ENCODE peak calls at places on chromosome 5, in ten cellular contexts. One of them, this sample, is unnamed.

GRCh38 chr5:82295144-82295543 is 17.0 kb upstream of the RPS23 start:
- DNase-seq in cardiac muscle cell: peak
- DNase-seq in colonic mucosa: no peak
- DNase-seq in OCI-LY7: peak
- DNase-seq in GM13976: no peak
- DNase-seq in lung: no peak
- DNase-seq in SJSA1: no peak
- DNase-seq in kidney tubule cell: peak
- DNase-seq in activated CD4-positive, CD25-positive, alpha-beta regulatory T cell: no peak
- DNase-seq in H4: no peak
- DNase-seq in this sample: no peak

GRCh38 chr5:157870837-157871834 is 12.2 kb upstream of the CLINT1 start:
- DNase-seq in GM13976: no peak
- DNase-seq in kidney tubule cell: peak
- DNase-seq in OCI-LY7: no peak
- DNase-seq in H4: peak
- DNase-seq in SJSA1: peak
- DNase-seq in cardiac muscle cell: peak
- DNase-seq in activated CD4-positive, CD25-positive, alpha-beta regulatory T cell: no peak
- DNase-seq in colonic mucosa: no peak
- DNase-seq in lung: no peak
- DNase-seq in this sample: peak

GRCh38 chr5:123881791-123882244 is 369.8 kb downstream of the CSNK1G3 start:
- DNase-seq in H4: no peak
- DNase-seq in cardiac muscle cell: peak
- DNase-seq in GM13976: no peak
- DNase-seq in kidney tubule cell: peak
- DNase-seq in activated CD4-positive, CD25-positive, alpha-beta regulatory T cell: no peak
- DNase-seq in SJSA1: no peak
- DNase-seq in colonic mucosa: no peak
- DNase-seq in OCI-LY7: no peak
- DNase-seq in lung: no peak
- DNase-seq in this sample: peak

GRCh38 chr5:129284010-129284409 is 176.1 kb upstream of the ADAMTS19 start:
- DNase-seq in cardiac muscle cell: no peak
- DNase-seq in colonic mucosa: no peak
- DNase-seq in kidney tubule cell: no peak
- DNase-seq in SJSA1: no peak
- DNase-seq in H4: no peak
- DNase-seq in activated CD4-positive, CD25-positive, alpha-beta regulatory T cell: no peak
- DNase-seq in OCI-LY7: no peak
- DNase-seq in lung: no peak
- DNase-seq in GM13976: no peak
- DNase-seq in this sample: no peak

GRCh38 chr5:176803027-176803942 is 7.1 kb upstream of the UNC5A start:
- DNase-seq in colonic mucosa: no peak
- DNase-seq in SJSA1: no peak
- DNase-seq in cardiac muscle cell: no peak
- DNase-seq in kidney tubule cell: no peak
- DNase-seq in activated CD4-positive, CD25-positive, alpha-beta regulatory T cell: no peak
- DNase-seq in GM13976: no peak
- DNase-seq in OCI-LY7: no peak
- DNase-seq in lung: no peak
- DNase-seq in H4: no peak
- DNase-seq in this sample: no peak

GRCh38 chr5:52605992-52606321 is 181.8 kb upstream of the ITGA1 start:
- DNase-seq in cardiac muscle cell: no peak
- DNase-seq in GM13976: no peak
- DNase-seq in colonic mucosa: no peak
- DNase-seq in H4: no peak
- DNase-seq in OCI-LY7: no peak
- DNase-seq in SJSA1: no peak
- DNase-seq in lung: no peak
- DNase-seq in kidney tubule cell: no peak
- DNase-seq in activated CD4-positive, CD25-positive, alpha-beta regulatory T cell: no peak
- DNase-seq in this sample: no peak

GRCh38 chr5:171953860-171954701 is 52.4 kb downstream of the FBXW11 start:
- DNase-seq in kidney tubule cell: peak
- DNase-seq in GM13976: no peak
- DNase-seq in SJSA1: no peak
- DNase-seq in lung: no peak
- DNase-seq in OCI-LY7: no peak
- DNase-seq in colonic mucosa: no peak
- DNase-seq in activated CD4-positive, CD25-positive, alpha-beta regulatory T cell: no peak
- DNase-seq in H4: no peak
- DNase-seq in cardiac muscle cell: peak
- DNase-seq in this sample: peak

GRCh38 chr5:95686661-95687060 is 3.9 kb upstream of the SPATA9 start:
- DNase-seq in SJSA1: no peak
- DNase-seq in activated CD4-positive, CD25-positive, alpha-beta regulatory T cell: no peak
- DNase-seq in OCI-LY7: no peak
- DNase-seq in lung: no peak
- DNase-seq in H4: no peak
- DNase-seq in colonic mucosa: no peak
- DNase-seq in GM13976: no peak
- DNase-seq in cardiac muscle cell: no peak
- DNase-seq in kidney tubule cell: no peak
- DNase-seq in this sample: no peak

GRCh38 chr5:10490927-10491672 is 49.4 kb downstream of the ROPN1L start:
- DNase-seq in OCI-LY7: no peak
- DNase-seq in activated CD4-positive, CD25-positive, alpha-beta regulatory T cell: no peak
- DNase-seq in H4: no peak
- DNase-seq in cardiac muscle cell: no peak
- DNase-seq in GM13976: no peak
- DNase-seq in colonic mucosa: no peak
- DNase-seq in lung: no peak
- DNase-seq in SJSA1: no peak
- DNase-seq in kidney tubule cell: peak
- DNase-seq in this sample: no peak

GRCh38 chr5:57174128-57174849 is 430 bp downstream of the GPBP1 start:
- DNase-seq in cardiac muscle cell: peak
- DNase-seq in activated CD4-positive, CD25-positive, alpha-beta regulatory T cell: peak
- DNase-seq in colonic mucosa: no peak
- DNase-seq in SJSA1: peak
- DNase-seq in lung: no peak
- DNase-seq in OCI-LY7: peak
- DNase-seq in GM13976: no peak
- DNase-seq in kidney tubule cell: peak
- DNase-seq in H4: peak
- DNase-seq in this sample: no peak

GRCh38 chr5:139808481-139809330 is 13.1 kb downstream of the PSD2 start:
- DNase-seq in cardiac muscle cell: peak
- DNase-seq in lung: no peak
- DNase-seq in colonic mucosa: no peak
- DNase-seq in kidney tubule cell: peak
- DNase-seq in H4: no peak
- DNase-seq in SJSA1: peak
- DNase-seq in OCI-LY7: peak
- DNase-seq in GM13976: peak
- DNase-seq in activated CD4-positive, CD25-positive, alpha-beta regulatory T cell: no peak
- DNase-seq in this sample: peak

GRCh38 chr5:35354751-35355150 is 124.5 kb upstream of the PRLR start:
- DNase-seq in H4: peak
- DNase-seq in lung: no peak
- DNase-seq in kidney tubule cell: peak
- DNase-seq in colonic mucosa: no peak
- DNase-seq in GM13976: no peak
- DNase-seq in activated CD4-positive, CD25-positive, alpha-beta regulatory T cell: no peak
- DNase-seq in SJSA1: no peak
- DNase-seq in cardiac muscle cell: no peak
- DNase-seq in OCI-LY7: no peak
- DNase-seq in this sample: no peak

GRCh38 chr5:763998-764781 is 20.3 kb downstream of the ZDHHC11B start:
- DNase-seq in SJSA1: no peak
- DNase-seq in H4: no peak
- DNase-seq in lung: peak
- DNase-seq in GM13976: no peak
- DNase-seq in colonic mucosa: no peak
- DNase-seq in OCI-LY7: no peak
- DNase-seq in kidney tubule cell: no peak
- DNase-seq in cardiac muscle cell: no peak
- DNase-seq in activated CD4-positive, CD25-positive, alpha-beta regulatory T cell: no peak
- DNase-seq in this sample: no peak

GRCh38 chr5:34709861-34710673 is 53.9 kb downstream of the RAI14 start:
- DNase-seq in SJSA1: peak
- DNase-seq in lung: no peak
- DNase-seq in H4: no peak
- DNase-seq in cardiac muscle cell: peak
- DNase-seq in OCI-LY7: no peak
- DNase-seq in colonic mucosa: no peak
- DNase-seq in activated CD4-positive, CD25-positive, alpha-beta regulatory T cell: no peak
- DNase-seq in kidney tubule cell: peak
- DNase-seq in GM13976: no peak
- DNase-seq in this sample: no peak

GRCh38 chr5:148730272-148730954 is 76.1 kb upstream of the HTR4 start:
- DNase-seq in kidney tubule cell: peak
- DNase-seq in GM13976: no peak
- DNase-seq in OCI-LY7: no peak
- DNase-seq in SJSA1: peak
- DNase-seq in cardiac muscle cell: peak
- DNase-seq in colonic mucosa: no peak
- DNase-seq in lung: no peak
- DNase-seq in H4: no peak
- DNase-seq in activated CD4-positive, CD25-positive, alpha-beta regulatory T cell: no peak
- DNase-seq in this sample: peak

GRCh38 chr5:157730900-157731271 is 334 bp upstream of the THG1L start:
- DNase-seq in kidney tubule cell: no peak
- DNase-seq in activated CD4-positive, CD25-positive, alpha-beta regulatory T cell: no peak
- DNase-seq in colonic mucosa: no peak
- DNase-seq in GM13976: no peak
- DNase-seq in OCI-LY7: no peak
- DNase-seq in cardiac muscle cell: no peak
- DNase-seq in H4: no peak
- DNase-seq in SJSA1: no peak
- DNase-seq in lung: no peak
- DNase-seq in this sample: no peak

GRCh38 chr5:56088967-56089829 is 94.4 kb upstream of the IL6ST start:
- DNase-seq in activated CD4-positive, CD25-positive, alpha-beta regulatory T cell: no peak
- DNase-seq in lung: no peak
- DNase-seq in cardiac muscle cell: peak
- DNase-seq in OCI-LY7: no peak
- DNase-seq in kidney tubule cell: peak
- DNase-seq in GM13976: peak
- DNase-seq in SJSA1: peak
- DNase-seq in colonic mucosa: no peak
- DNase-seq in H4: no peak
- DNase-seq in this sample: peak

GRCh38 chr5:83294246-83294645 is 177.3 kb upstream of the VCAN start:
- DNase-seq in kidney tubule cell: no peak
- DNase-seq in OCI-LY7: no peak
- DNase-seq in cardiac muscle cell: no peak
- DNase-seq in H4: no peak
- DNase-seq in lung: no peak
- DNase-seq in SJSA1: no peak
- DNase-seq in colonic mucosa: no peak
- DNase-seq in activated CD4-positive, CD25-positive, alpha-beta regulatory T cell: no peak
- DNase-seq in GM13976: no peak
- DNase-seq in this sample: no peak

GRCh38 chr5:18281947-18282557 is 647.8 kb downstream of the TAF11L14 start:
- DNase-seq in kidney tubule cell: peak
- DNase-seq in SJSA1: peak
- DNase-seq in GM13976: peak
- DNase-seq in colonic mucosa: no peak
- DNase-seq in cardiac muscle cell: peak
- DNase-seq in activated CD4-positive, CD25-positive, alpha-beta regulatory T cell: no peak
- DNase-seq in OCI-LY7: peak
- DNase-seq in lung: no peak
- DNase-seq in H4: peak
- DNase-seq in this sample: peak

GRCh38 chr5:80114856-80115255 is 79.7 kb downstream of the THBS4 start:
- DNase-seq in SJSA1: no peak
- DNase-seq in activated CD4-positive, CD25-positive, alpha-beta regulatory T cell: no peak
- DNase-seq in OCI-LY7: no peak
- DNase-seq in GM13976: no peak
- DNase-seq in lung: no peak
- DNase-seq in H4: no peak
- DNase-seq in cardiac muscle cell: no peak
- DNase-seq in colonic mucosa: peak
- DNase-seq in kidney tubule cell: no peak
- DNase-seq in this sample: no peak

GRCh38 chr5:135999396-136000139 is 29.2 kb upstream of the TGFBI start:
- DNase-seq in kidney tubule cell: peak
- DNase-seq in GM13976: no peak
- DNase-seq in H4: peak
- DNase-seq in OCI-LY7: no peak
- DNase-seq in activated CD4-positive, CD25-positive, alpha-beta regulatory T cell: no peak
- DNase-seq in colonic mucosa: no peak
- DNase-seq in cardiac muscle cell: peak
- DNase-seq in SJSA1: peak
- DNase-seq in lung: no peak
- DNase-seq in this sample: peak

GRCh38 chr5:151740958-151741373 is 17.5 kb downstream of the ATOX1 start:
- DNase-seq in cardiac muscle cell: peak
- DNase-seq in OCI-LY7: no peak
- DNase-seq in lung: no peak
- DNase-seq in H4: no peak
- DNase-seq in colonic mucosa: no peak
- DNase-seq in activated CD4-positive, CD25-positive, alpha-beta regulatory T cell: no peak
- DNase-seq in kidney tubule cell: peak
- DNase-seq in GM13976: no peak
- DNase-seq in SJSA1: peak
- DNase-seq in this sample: peak

GRCh38 chr5:159773062-159773924 is 143.0 kb upstream of the ADRA1B start:
- DNase-seq in OCI-LY7: no peak
- DNase-seq in kidney tubule cell: peak
- DNase-seq in GM13976: peak
- DNase-seq in cardiac muscle cell: peak
- DNase-seq in H4: peak
- DNase-seq in SJSA1: peak
- DNase-seq in lung: peak
- DNase-seq in colonic mucosa: peak
- DNase-seq in activated CD4-positive, CD25-positive, alpha-beta regulatory T cell: no peak
- DNase-seq in this sample: peak

GRCh38 chr5:14105717-14106435 is 37.3 kb upstream of the TRIO start:
- DNase-seq in GM13976: no peak
- DNase-seq in H4: peak
- DNase-seq in cardiac muscle cell: peak
- DNase-seq in lung: no peak
- DNase-seq in activated CD4-positive, CD25-positive, alpha-beta regulatory T cell: no peak
- DNase-seq in kidney tubule cell: peak
- DNase-seq in OCI-LY7: no peak
- DNase-seq in SJSA1: peak
- DNase-seq in colonic mucosa: no peak
- DNase-seq in this sample: peak

GRCh38 chr5:127830157-127830556 is 127.0 kb downstream of the CCDC192 start:
- DNase-seq in OCI-LY7: no peak
- DNase-seq in SJSA1: peak
- DNase-seq in cardiac muscle cell: no peak
- DNase-seq in kidney tubule cell: no peak
- DNase-seq in lung: no peak
- DNase-seq in H4: no peak
- DNase-seq in activated CD4-positive, CD25-positive, alpha-beta regulatory T cell: no peak
- DNase-seq in GM13976: no peak
- DNase-seq in colonic mucosa: no peak
- DNase-seq in this sample: no peak

GRCh38 chr5:168015506-168015905 is 275.9 kb upstream of the WWC1 start:
- DNase-seq in cardiac muscle cell: peak
- DNase-seq in OCI-LY7: no peak
- DNase-seq in GM13976: no peak
- DNase-seq in activated CD4-positive, CD25-positive, alpha-beta regulatory T cell: no peak
- DNase-seq in SJSA1: peak
- DNase-seq in colonic mucosa: no peak
- DNase-seq in kidney tubule cell: no peak
- DNase-seq in H4: no peak
- DNase-seq in lung: no peak
- DNase-seq in this sample: no peak

GRCh38 chr5:114201332-114201731 is 160.5 kb upstream of the KCNN2 start:
- DNase-seq in activated CD4-positive, CD25-positive, alpha-beta regulatory T cell: no peak
- DNase-seq in lung: peak
- DNase-seq in kidney tubule cell: no peak
- DNase-seq in OCI-LY7: no peak
- DNase-seq in cardiac muscle cell: no peak
- DNase-seq in SJSA1: no peak
- DNase-seq in GM13976: no peak
- DNase-seq in H4: no peak
- DNase-seq in colonic mucosa: no peak
- DNase-seq in this sample: no peak

GRCh38 chr5:141121563-141121962 is at the start of gene PCDHB4:
- DNase-seq in OCI-LY7: no peak
- DNase-seq in lung: no peak
- DNase-seq in activated CD4-positive, CD25-positive, alpha-beta regulatory T cell: no peak
- DNase-seq in H4: no peak
- DNase-seq in SJSA1: no peak
- DNase-seq in kidney tubule cell: no peak
- DNase-seq in GM13976: no peak
- DNase-seq in colonic mucosa: no peak
- DNase-seq in cardiac muscle cell: no peak
- DNase-seq in this sample: no peak

This sample was measured in bronchial epithelial cell.